ENCODE peak calls at places on chromosomes 6 and 20, in four cellular contexts. Z is endodermal cell, O is NCI-H2081, F is AG08395. E is an unnamed sample.
A peak's percentile ranks its signal among the peaks of the same experiment; 100 is the strongest.

GRCh38 chr6:111784423-111784822 is 88.8 kb downstream of the FYN start:
- DNase-seq in Z (no peak), O (peak; percentile 72), F (no peak), E (no peak)

GRCh38 chr6:128209771-128210170 is 308.9 kb upstream of the THEMIS start:
- DNase-seq in Z (no peak), O (no peak), F (peak; percentile 37), E (no peak)

GRCh38 chr6:27532820-27533538 is 60.1 kb upstream of the ZNF184 start:
- DNase-seq in Z (no peak), O (no peak), F (peak; percentile 35), E (no peak)

GRCh38 chr6:27605401-27606342 is 132.8 kb upstream of the ZNF184 start:
- DNase-seq in Z (peak; percentile 97), O (peak; percentile 24), F (peak; percentile 42), E (no peak)

GRCh38 chr6:101830501-101831031 is 437.1 kb downstream of the GRIK2 start:
- DNase-seq in Z (no peak), O (no peak), F (peak; percentile 30), E (no peak)

GRCh38 chr6:131966443-131966842 is 15.3 kb upstream of the CCN2 start:
- DNase-seq in Z (no peak), O (no peak), F (no peak), E (no peak)

GRCh38 chr20:33387177-33387576 is 14.1 kb downstream of the CDK5RAP1 start:
- DNase-seq in Z (no peak), O (no peak), F (no peak), E (no peak)

GRCh38 chr20:56453347-56453746 is 15.1 kb upstream of the RTF2 start:
- DNase-seq in Z (no peak), O (no peak), F (no peak), E (no peak)

GRCh38 chr6:113570176-113570575 is 287.0 kb upstream of the MARCKS start:
- DNase-seq in Z (no peak), O (no peak), F (peak; percentile 12), E (no peak)

GRCh38 chr6:28643017-28643740 is 117.5 kb downstream of the GPX5 start:
- DNase-seq in Z (peak; percentile 90), O (peak; percentile 5), F (peak; percentile 31), E (no peak)

GRCh38 chr6:149211046-149211571 is 106.4 kb upstream of the TAB2 start:
- DNase-seq in Z (no peak), O (no peak), F (peak; percentile 38), E (no peak)

GRCh38 chr6:80454197-80454596 is 347.7 kb downstream of the BCKDHB start:
- DNase-seq in Z (no peak), O (no peak), F (peak; percentile 90), E (no peak)

GRCh38 chr20:50572922-50573777 is 63.0 kb downstream of the PTPN1 start:
- DNase-seq in Z (no peak), O (peak; percentile 83), F (peak; percentile 82), E (peak; percentile 47)

GRCh38 chr20:47735412-47736400 is 49.6 kb downstream of the SULF2 start:
- DNase-seq in Z (no peak), O (no peak), F (no peak), E (no peak)

GRCh38 chr6:37332894-37333293 is 20.9 kb upstream of the RNF8 start:
- DNase-seq in Z (no peak), O (no peak), F (no peak), E (no peak)

GRCh38 chr20:1362484-1362883 is 30.4 kb downstream of the FKBP1A start:
- DNase-seq in Z (no peak), O (no peak), F (no peak), E (no peak)

GRCh38 chr20:45848969-45849582 is 8.1 kb downstream of the ACOT8 start:
- DNase-seq in Z (no peak), O (no peak), F (no peak), E (no peak)

GRCh38 chr20:3408251-3408637 is 775 bp upstream of the DNAAF9 start:
- DNase-seq in Z (no peak), O (no peak), F (no peak), E (no peak)

GRCh38 chr6:108751851-108752732 is 96.1 kb upstream of the ARMC2 start:
- DNase-seq in Z (peak; percentile 20), O (no peak), F (no peak), E (no peak)

GRCh38 chr6:102798631-102799030 is 1405.1 kb downstream of the GRIK2 start:
- DNase-seq in Z (peak; percentile 88), O (no peak), F (no peak), E (peak; percentile 41)

GRCh38 chr6:25058387-25058786 is 122.6 kb upstream of the RIPOR2 start:
- DNase-seq in Z (no peak), O (no peak), F (no peak), E (no peak)

E was measured in DMS153.